ENCODE peak calls at places on chromosomes 13 and 19, in six cellular contexts. Z, N, I, M, E and C are unnamed samples.

GRCh38 chr19:41324921-41325639 is 15.1 kb downstream of the CCDC97 start:
- DNase-seq in Z (peak), N (peak), I (peak), M (peak), E (peak), C (no peak)

GRCh38 chr13:109628251-109628699 is 158.1 kb downstream of the IRS2 start:
- DNase-seq in Z (peak), N (peak), I (no peak), M (no peak), E (peak), C (no peak)

GRCh38 chr13:35995136-35995535 is 136.0 kb downstream of the DCLK1 start:
- DNase-seq in Z (no peak), N (peak), I (no peak), M (no peak), E (no peak), C (no peak)

GRCh38 chr13:79448413-79448812 is 32.5 kb upstream of the NDFIP2 start:
- DNase-seq in Z (peak), N (no peak), I (no peak), M (no peak), E (no peak), C (no peak)

GRCh38 chr13:101343128-101343787 is 73.0 kb downstream of the NALCN start:
- DNase-seq in Z (peak), N (no peak), I (no peak), M (no peak), E (no peak), C (no peak)

GRCh38 chr13:38970380-38971051 is 20.1 kb downstream of the STOML3 start:
- DNase-seq in Z (no peak), N (no peak), I (no peak), M (no peak), E (peak), C (no peak)

GRCh38 chr19:55153652-55154264 is 3.8 kb downstream of the TNNI3 start:
- DNase-seq in Z (no peak), N (no peak), I (no peak), M (no peak), E (no peak), C (no peak)

GRCh38 chr19:47376589-47377144 is 27.6 kb downstream of the DHX34 start:
- DNase-seq in Z (no peak), N (no peak), I (no peak), M (no peak), E (no peak), C (no peak)

GRCh38 chr13:93473441-93474270 is 247.0 kb downstream of the GPC6 start:
- DNase-seq in Z (peak), N (no peak), I (no peak), M (no peak), E (no peak), C (no peak)

GRCh38 chr19:16066611-16067104 is 9.6 kb upstream of the TPM4 start:
- DNase-seq in Z (peak), N (no peak), I (no peak), M (peak), E (peak), C (no peak)

GRCh38 chr19:32647361-32647760 is 27.6 kb downstream of the ANKRD27 start:
- DNase-seq in Z (no peak), N (no peak), I (no peak), M (no peak), E (no peak), C (no peak)

GRCh38 chr19:4678881-4679379 is 8.8 kb upstream of the MYDGF start:
- DNase-seq in Z (no peak), N (no peak), I (peak), M (no peak), E (peak), C (no peak)

GRCh38 chr13:73717632-73718031 is 416.6 kb downstream of the KLF12 start:
- DNase-seq in Z (peak), N (no peak), I (no peak), M (no peak), E (peak), C (no peak)

GRCh38 chr19:7520131-7521051 is 2.0 kb upstream of the MCOLN1 start:
- DNase-seq in Z (no peak), N (no peak), I (no peak), M (no peak), E (no peak), C (no peak)

GRCh38 chr13:74288361-74288911 is 154.2 kb upstream of the KLF12 start:
- DNase-seq in Z (no peak), N (no peak), I (peak), M (peak), E (peak), C (no peak)

GRCh38 chr19:39676004-39676403 is 20.3 kb downstream of the LGALS16 start:
- DNase-seq in Z (no peak), N (no peak), I (no peak), M (no peak), E (peak), C (no peak)

GRCh38 chr19:31913103-31913710 is 432.2 kb upstream of the ZNF507 start:
- DNase-seq in Z (no peak), N (no peak), I (no peak), M (no peak), E (no peak), C (no peak)

GRCh38 chr19:53333466-53334449 is at the start of gene ZNF845:
- DNase-seq in Z (peak), N (peak), I (peak), M (peak), E (peak), C (peak)

GRCh38 chr13:72970956-72971355 is 87.8 kb upstream of the KLF5 start:
- DNase-seq in Z (peak), N (peak), I (no peak), M (no peak), E (peak), C (no peak)

GRCh38 chr19:18919086-18919894 is at the start of the genes COPE and DDX49:
- DNase-seq in Z (peak), N (peak), I (peak), M (peak), E (peak), C (peak)
- TF ChIP-seq CTCF in Z (no peak), N (no peak), I (no peak), M (no peak), E (no peak), C (no peak)

DNA sequence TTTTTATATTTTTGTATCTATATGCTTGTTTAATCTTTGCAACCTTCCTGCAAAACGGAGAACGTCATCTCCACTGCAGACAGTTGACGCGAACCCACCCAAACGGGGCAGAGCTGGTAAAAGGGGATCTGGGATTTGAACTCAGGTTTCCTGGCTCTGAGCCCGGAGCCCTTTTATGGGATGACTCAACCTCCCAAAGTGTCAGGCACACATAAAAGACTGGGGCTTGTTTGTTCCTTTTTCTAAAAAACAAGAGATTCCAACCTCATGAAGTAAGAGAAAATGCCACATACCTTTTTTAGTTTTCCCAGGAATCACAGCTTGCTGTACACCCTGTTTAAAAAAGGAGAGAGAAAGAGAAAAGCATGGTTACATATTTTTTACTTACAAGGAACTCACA is 78.9 kb downstream of the GADD45B start:
- DNase-seq in Z (peak), N (no peak), I (no peak), M (no peak), E (no peak), C (no peak)
- TF ChIP-seq CTCF in Z (no peak), N (no peak), I (no peak), M (no peak), E (no peak), C (no peak)

DNA sequence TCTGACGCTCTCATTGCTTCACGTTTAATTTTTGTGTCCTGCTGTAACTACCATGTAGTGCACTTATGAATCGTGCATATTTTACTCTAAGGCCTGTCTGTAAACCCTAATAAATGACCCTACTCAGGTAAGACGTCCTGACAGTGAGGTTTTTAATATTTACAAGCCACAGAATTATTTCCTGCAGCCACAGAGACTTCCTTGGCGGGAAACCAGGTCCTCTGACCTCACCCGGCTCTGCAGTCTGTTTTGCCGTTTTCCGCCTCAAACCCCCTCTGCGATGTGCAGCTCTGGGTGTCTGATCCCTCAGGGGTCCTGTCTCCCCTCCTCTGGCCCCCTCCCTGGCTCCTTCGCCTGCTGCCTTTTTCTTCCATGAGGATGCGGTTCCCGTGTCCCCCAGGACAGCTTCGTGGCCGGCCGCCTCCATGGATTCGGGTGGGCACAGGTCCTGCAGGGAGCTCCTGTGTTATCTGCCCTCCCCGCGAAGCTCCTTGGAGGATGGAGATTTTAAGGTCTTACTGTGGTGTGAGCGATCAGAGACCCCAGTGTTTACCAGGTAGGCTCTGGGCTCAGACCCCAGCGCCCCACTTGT is 66.3 kb downstream of the MCF2L start:
- DNase-seq in Z (no peak), N (no peak), I (no peak), M (no peak), E (no peak), C (no peak)
- TF ChIP-seq CTCF in Z (no peak), N (no peak), I (no peak), M (no peak), E (no peak), C (no peak)

GRCh38 chr13:37270206-37271001 is 164.9 kb upstream of the CSNK1A1L start:
- DNase-seq in Z (peak), N (peak), I (no peak), M (no peak), E (no peak), C (no peak)
- TF ChIP-seq CTCF in Z (peak), N (no peak), I (no peak), M (no peak), E (no peak), C (no peak)

GRCh38 chr13:32376642-32377418 is 51.1 kb downstream of the N4BP2L1 start:
- DNase-seq in Z (no peak), N (no peak), I (no peak), M (no peak), E (no peak), C (no peak)

GRCh38 chr13:32381539-32381938 is 46.4 kb downstream of the N4BP2L1 start:
- DNase-seq in Z (peak), N (no peak), I (peak), M (peak), E (peak), C (no peak)

DNA sequence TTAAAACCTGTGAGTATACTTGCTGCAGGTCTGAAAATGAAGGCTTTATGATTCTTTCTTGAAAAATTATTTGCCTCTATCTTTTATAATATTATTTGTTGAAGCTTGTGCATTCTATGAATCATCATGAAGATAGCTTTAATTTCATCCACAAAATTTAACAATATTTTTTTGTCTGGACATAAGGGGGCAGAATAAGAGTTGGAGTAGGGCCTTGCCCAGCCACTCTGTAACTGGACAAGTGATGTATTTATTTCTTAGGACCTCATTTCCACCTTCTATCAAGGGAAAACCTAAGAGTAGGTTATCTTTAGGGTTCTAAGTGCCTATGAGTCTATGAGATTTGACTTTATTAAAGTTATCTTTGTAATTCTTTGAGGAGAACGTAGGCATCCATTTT is 49.9 kb downstream of the N4BP2L1 start:
- DNase-seq in Z (no peak), N (no peak), I (no peak), M (no peak), E (no peak), C (no peak)
- TF ChIP-seq CTCF in Z (no peak), N (no peak), I (no peak), M (no peak), E (no peak), C (no peak)

GRCh38 chr13:43981091-43981490 is 101.4 kb downstream of the LACC1 start:
- DNase-seq in Z (no peak), N (no peak), I (no peak), M (no peak), E (no peak), C (no peak)
- TF ChIP-seq CTCF in Z (no peak), N (no peak), I (no peak), M (no peak), E (no peak), C (peak)

GRCh38 chr19:10086032-10086903 is at the start of gene SHFL:
- DNase-seq in Z (peak), N (no peak), I (peak), M (peak), E (peak), C (peak)
- TF ChIP-seq CTCF in Z (no peak), N (no peak), I (no peak), M (no peak), E (no peak), C (no peak)

DNA sequence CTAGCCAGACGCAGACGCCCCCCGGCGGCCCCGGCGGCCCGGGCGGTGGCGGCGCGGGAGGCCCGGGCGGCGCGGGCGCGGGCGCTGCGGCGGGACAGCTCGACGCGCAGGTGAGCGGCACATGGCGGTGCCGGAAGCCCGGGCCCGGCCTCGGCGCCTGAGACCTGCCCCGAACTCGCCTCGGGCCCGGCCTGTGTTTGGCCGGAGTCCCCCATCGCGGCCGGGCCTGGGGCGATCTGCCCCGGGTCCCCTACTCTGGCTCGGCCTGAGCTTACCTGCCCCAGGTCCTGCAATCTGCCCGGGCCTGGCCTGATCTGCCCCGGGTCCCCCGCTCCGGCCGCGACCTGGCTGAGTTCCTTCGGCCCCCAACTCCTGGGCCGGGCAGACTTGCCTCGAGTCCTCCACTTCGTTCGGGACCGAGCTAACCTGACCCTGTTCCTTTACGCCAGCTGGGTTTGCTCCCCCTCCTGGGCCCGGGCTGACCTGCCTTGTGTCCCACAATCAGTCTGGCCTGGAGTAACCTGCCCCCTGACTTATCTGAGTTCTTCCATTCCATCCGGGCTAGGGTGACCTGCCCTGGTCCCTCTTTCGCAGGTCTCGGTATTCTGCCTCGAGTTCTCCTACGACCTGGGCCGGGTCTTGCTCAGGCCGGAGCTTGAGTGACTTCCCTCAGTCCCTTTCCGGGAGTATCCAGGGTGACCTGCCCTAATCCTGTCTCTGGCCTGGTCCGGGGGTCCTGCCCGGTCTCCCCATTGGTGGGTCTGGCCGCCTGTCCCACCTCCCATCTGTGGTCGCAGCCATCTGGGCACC is 777 bp downstream of the UPF1 start:
- DNase-seq in Z (no peak), N (no peak), I (peak), M (peak), E (peak), C (no peak)
- TF ChIP-seq CTCF in Z (peak), N (peak), I (no peak), M (no peak), E (peak), C (peak)

GRCh38 chr13:110830800-110831371 is 84.0 kb downstream of the ANKRD10 start:
- DNase-seq in Z (no peak), N (no peak), I (no peak), M (no peak), E (no peak), C (no peak)

GRCh38 chr13:110830331-110830730 is 84.5 kb downstream of the ANKRD10 start:
- DNase-seq in Z (no peak), N (no peak), I (no peak), M (no peak), E (no peak), C (no peak)

GRCh38 chr13:110832205-110832479 is 82.7 kb downstream of the ANKRD10 start:
- DNase-seq in Z (no peak), N (no peak), I (no peak), M (no peak), E (no peak), C (no peak)

GRCh38 chr13:110832531-110832930 is 82.3 kb downstream of the ANKRD10 start:
- DNase-seq in Z (no peak), N (no peak), I (no peak), M (no peak), E (no peak), C (no peak)

DNA sequence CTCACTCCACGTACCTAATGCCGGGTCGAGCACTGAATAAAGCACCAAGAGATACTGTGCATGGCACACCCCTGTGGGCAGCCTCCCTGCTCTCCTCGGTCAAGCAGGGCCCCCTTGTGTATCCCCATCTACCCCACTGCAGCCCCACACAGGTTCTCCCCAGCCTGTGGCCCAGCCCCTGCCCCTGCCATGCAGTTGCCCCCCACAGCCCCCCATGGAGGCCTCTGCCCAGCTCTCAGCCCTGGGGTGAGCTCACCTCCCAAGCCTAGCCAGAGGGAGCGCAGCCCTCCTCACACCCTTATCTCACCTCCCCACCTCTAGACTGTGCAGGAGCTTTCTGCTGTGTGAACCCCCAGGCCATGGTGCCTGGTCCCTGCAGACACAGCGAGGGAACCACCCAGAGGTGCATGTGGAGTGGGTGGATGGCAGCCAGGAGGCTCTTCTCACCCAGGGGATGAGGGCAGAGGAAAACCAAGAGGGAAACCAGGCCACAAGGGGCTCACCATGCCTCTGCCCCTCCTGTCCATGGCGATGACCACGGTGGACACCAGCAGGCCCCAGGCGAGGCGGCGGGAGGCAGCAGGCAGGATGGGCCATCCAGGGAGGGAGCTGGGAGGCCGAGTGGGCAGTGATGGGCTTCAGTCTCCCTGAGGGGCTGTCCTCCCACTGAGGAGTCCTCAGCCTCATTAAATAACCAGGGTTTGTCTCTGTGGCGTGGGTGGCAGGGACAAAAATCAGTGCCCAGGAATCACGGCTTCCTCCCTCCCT is 83.2 kb downstream of the ANKRD10 start:
- DNase-seq in Z (no peak), N (no peak), I (no peak), M (no peak), E (no peak), C (no peak)
- TF ChIP-seq CTCF in Z (no peak), N (no peak), I (no peak), M (no peak), E (no peak), C (no peak)

DNA sequence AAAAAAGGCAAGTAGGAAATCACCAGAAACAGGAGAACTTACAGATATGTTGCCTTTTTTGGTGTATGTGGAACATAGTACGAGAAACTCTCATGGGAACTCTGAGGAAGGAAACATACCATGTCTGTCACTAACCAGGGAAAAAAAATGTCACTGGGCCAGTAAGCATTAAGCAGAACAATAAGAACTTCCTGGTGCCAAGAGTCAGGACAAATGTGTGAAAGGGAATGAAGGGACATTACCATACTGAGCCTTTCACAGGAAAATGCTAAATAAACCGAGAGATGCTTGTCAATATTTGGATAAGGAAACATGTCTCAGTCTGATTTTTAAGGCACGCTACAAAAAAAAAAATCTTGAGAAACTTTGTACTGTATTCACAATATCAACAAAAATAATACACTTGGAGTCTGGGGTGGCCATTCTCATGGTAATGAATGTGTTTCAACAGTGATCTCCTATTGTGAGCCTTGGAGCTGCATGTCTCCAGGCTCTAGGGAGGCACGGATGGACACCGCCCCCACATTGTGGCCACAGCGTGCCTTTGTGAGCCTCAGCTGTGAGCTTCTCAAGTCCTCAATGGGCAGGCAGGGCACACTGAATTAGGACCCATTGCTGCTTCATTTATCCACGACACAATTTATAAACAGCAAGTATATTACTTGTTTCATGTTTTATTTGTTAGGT is 113.0 kb upstream of the ARGLU1 start:
- DNase-seq in Z (no peak), N (no peak), I (no peak), M (no peak), E (no peak), C (no peak)
- TF ChIP-seq CTCF in Z (no peak), N (no peak), I (no peak), M (no peak), E (no peak), C (no peak)